ENCODE peak calls at places on chromosomes 11 and 22, in five cellular contexts. T is stimulated activated CD4-positive, alpha-beta T cell treated with anti-CD3 and anti-CD28 coated beads, Interleukin-2, amount 100 ng/mL, for 24 hours; H is NCI-H1092; O is stimulated activated CD8-positive, alpha-beta memory T cell treated with anti-CD3 and anti-CD28 coated beads, Interleukin-15, amount 100 ng/mL, for 1 hour; W is Panc1. M is an unnamed sample.

GRCh38 chr11:59009661-59010060 is 70.4 kb downstream of the GLYATL1 start:
- DNase-seq in O (no peak), T (no peak), H (no peak), W (no peak), M (no peak)

GRCh38 chr11:71386232-71386631 is 62.0 kb downstream of the DHCR7 start:
- DNase-seq in W (no peak), H (no peak), T (no peak), O (no peak), M (no peak)

GRCh38 chr11:125925247-125925740 is 20.6 kb upstream of the VSIG10L2 start:
- DNase-seq in T (no peak), W (no peak), H (peak; percentile 28), O (no peak), M (no peak)

GRCh38 chr11:76206077-76206326 is 300 bp downstream of the WNT11 start:
- DNase-seq in H (no peak), W (no peak), O (no peak), T (no peak), M (no peak)

GRCh38 chr11:20367313-20367948 is 3.9 kb downstream of the HTATIP2 start:
- DNase-seq in H (no peak), W (peak; percentile 82), T (peak; percentile 70), O (peak; percentile 32), M (no peak)

GRCh38 chr22:44889233-44889878 is 120.4 kb downstream of the PHF21B start:
- DNase-seq in W (no peak), T (no peak), O (no peak), H (no peak), M (no peak)

GRCh38 chr11:26599421-26599820 is 27.4 kb upstream of the MUC15 start:
- DNase-seq in H (no peak), W (no peak), O (no peak), T (no peak), M (no peak)

GRCh38 chr11:71326328-71326940 is 74.1 kb upstream of the SHANK2 start:
- DNase-seq in O (no peak), H (no peak), W (no peak), T (no peak), M (no peak)

GRCh38 chr11:62144641-62145255 is 20.9 kb downstream of the INCENP start:
- DNase-seq in T (no peak), O (no peak), H (no peak), W (no peak), M (no peak)

GRCh38 chr11:83659466-83659865 is 373.3 kb upstream of the CCDC90B start:
- DNase-seq in H (no peak), T (no peak), W (no peak), O (no peak), M (no peak)

GRCh38 chr11:34626393-34626792 is 5.5 kb downstream of the EHF start:
- DNase-seq in H (no peak), O (no peak), T (no peak), W (no peak), M (no peak)

GRCh38 chr11:19935507-19935906 is 222.9 kb downstream of the NAV2 start:
- DNase-seq in O (no peak), H (no peak), W (no peak), T (no peak), M (no peak)

GRCh38 chr22:21940521-21940920 is 12.1 kb downstream of the PPM1F start:
- DNase-seq in O (no peak), H (no peak), T (no peak), W (no peak), M (no peak)

GRCh38 chr22:22703715-22704114 is 59.3 kb downstream of the GGTLC2 start:
- DNase-seq in W (no peak), O (no peak), T (no peak), H (no peak), M (no peak)

GRCh38 chr22:34105461-34106062 is 185.3 kb upstream of the LARGE1 start:
- DNase-seq in O (no peak), T (peak; percentile 51), W (no peak), H (peak; percentile 75), M (peak; percentile 52)

GRCh38 chr11:65575568-65576231 is at the start of gene EHBP1L1:
- DNase-seq in O (peak; percentile 43), H (no peak), T (peak; percentile 84), W (no peak), M (no peak)